ENCODE peak calls at places on chromosomes 12 and 14, in seven cellular contexts. One of them, this sample, is unnamed. For H3K9me3, the result is how much of the 10 kb centered on the place peaks cover.

GRCh38 chr12:6604254-6605029 is 2.7 kb downstream of the CHD4 start:
- DNase-seq in keratinocyte: no peak
- DNase-seq in vagina: no peak
- DNase-seq in right lobe of liver: peak
- DNase-seq in WERI-Rb-1: no peak
- DNase-seq in AG04450: no peak
- DNase-seq in adrenal gland: peak
- DNase-seq in this sample: no peak

GRCh38 chr12:76244298-76244697 is 103.9 kb downstream of the BBS10 start:
- DNase-seq in keratinocyte: no peak
- DNase-seq in AG04450: no peak
- DNase-seq in adrenal gland: no peak
- DNase-seq in right lobe of liver: no peak
- DNase-seq in vagina: no peak
- DNase-seq in WERI-Rb-1: no peak
- DNase-seq in this sample: no peak

GRCh38 chr12:19539836-19540235 is 100.5 kb downstream of the AEBP2 start:
- DNase-seq in right lobe of liver: no peak
- DNase-seq in vagina: no peak
- DNase-seq in adrenal gland: no peak
- DNase-seq in keratinocyte: no peak
- DNase-seq in AG04450: no peak
- DNase-seq in WERI-Rb-1: no peak
- DNase-seq in this sample: no peak

GRCh38 chr14:24260026-24260779 is 2.8 kb downstream of the TGM1 start:
- DNase-seq in AG04450: no peak
- DNase-seq in keratinocyte: no peak
- DNase-seq in WERI-Rb-1: no peak
- DNase-seq in adrenal gland: no peak
- DNase-seq in right lobe of liver: no peak
- DNase-seq in vagina: no peak
- DNase-seq in this sample: no peak

GRCh38 chr14:69612759-69613145 is 1.4 kb downstream of the SUSD6 start:
- DNase-seq in right lobe of liver: no peak
- DNase-seq in AG04450: no peak
- DNase-seq in vagina: no peak
- DNase-seq in adrenal gland: no peak
- DNase-seq in keratinocyte: no peak
- DNase-seq in WERI-Rb-1: no peak
- DNase-seq in this sample: no peak

GRCh38 chr12:19409376-19409775 is 29.9 kb upstream of the AEBP2 start:
- DNase-seq in keratinocyte: no peak
- DNase-seq in WERI-Rb-1: no peak
- DNase-seq in AG04450: no peak
- DNase-seq in right lobe of liver: no peak
- DNase-seq in adrenal gland: no peak
- DNase-seq in vagina: no peak
- DNase-seq in this sample: no peak

GRCh38 chr12:109775172-109775881 is 57.9 kb downstream of the TRPV4 start:
- DNase-seq in vagina: no peak
- DNase-seq in AG04450: peak
- DNase-seq in WERI-Rb-1: peak
- DNase-seq in adrenal gland: peak
- DNase-seq in right lobe of liver: peak
- DNase-seq in keratinocyte: no peak
- DNase-seq in this sample: peak

GRCh38 chr12:15700595-15700994 is 88.6 kb downstream of the EPS8 start:
- DNase-seq in right lobe of liver: no peak
- DNase-seq in vagina: no peak
- DNase-seq in adrenal gland: no peak
- DNase-seq in AG04450: peak
- DNase-seq in WERI-Rb-1: no peak
- DNase-seq in keratinocyte: peak
- DNase-seq in this sample: no peak

GRCh38 chr14:43198465-43198864 is 1308.6 kb downstream of the FSCB start:
- DNase-seq in vagina: no peak
- DNase-seq in right lobe of liver: no peak
- DNase-seq in AG04450: no peak
- DNase-seq in adrenal gland: no peak
- DNase-seq in keratinocyte: no peak
- DNase-seq in WERI-Rb-1: no peak
- DNase-seq in this sample: no peak

GRCh38 chr14:69675246-69675583 is 63.8 kb downstream of the SUSD6 start:
- DNase-seq in right lobe of liver: no peak
- DNase-seq in WERI-Rb-1: no peak
- DNase-seq in AG04450: no peak
- DNase-seq in vagina: no peak
- DNase-seq in keratinocyte: no peak
- DNase-seq in adrenal gland: no peak
- DNase-seq in this sample: no peak

GRCh38 chr12:123421314-123421713 is 15.2 kb downstream of the RILPL2 start:
- DNase-seq in adrenal gland: no peak
- DNase-seq in vagina: no peak
- DNase-seq in AG04450: no peak
- DNase-seq in WERI-Rb-1: no peak
- DNase-seq in right lobe of liver: no peak
- DNase-seq in keratinocyte: no peak
- DNase-seq in this sample: no peak
- TF ChIP-seq CTCF in adrenal gland: no peak
- TF ChIP-seq CTCF in vagina: no peak
- TF ChIP-seq CTCF in AG04450: no peak
- TF ChIP-seq CTCF in WERI-Rb-1: peak
- TF ChIP-seq CTCF in right lobe of liver: no peak
- TF ChIP-seq CTCF in keratinocyte: no peak
- TF ChIP-seq CTCF in this sample: no peak

DNA sequence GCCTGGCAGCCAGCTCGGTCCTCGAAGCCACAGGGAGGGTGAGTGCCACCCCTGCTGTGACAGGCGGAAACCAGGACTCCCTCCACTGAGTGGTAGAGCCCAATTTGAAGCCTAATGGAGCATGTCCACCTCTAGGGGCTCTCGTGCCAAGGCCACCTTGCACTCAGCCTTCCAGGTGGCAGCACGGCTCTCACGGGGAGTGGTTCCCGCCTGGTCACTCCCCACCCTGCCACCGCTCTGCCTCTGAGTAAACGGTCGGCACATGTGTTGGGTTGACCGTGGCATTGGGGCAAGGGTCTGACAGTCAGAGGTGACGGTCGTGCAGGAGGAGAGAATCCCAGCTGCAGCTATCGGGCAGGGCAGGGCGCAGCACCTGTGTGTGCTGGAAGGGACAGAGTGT is 34.8 kb downstream of the IL31 start:
- DNase-seq in adrenal gland: no peak
- DNase-seq in WERI-Rb-1: no peak
- DNase-seq in right lobe of liver: no peak
- DNase-seq in AG04450: no peak
- DNase-seq in vagina: no peak
- DNase-seq in keratinocyte: no peak
- DNase-seq in this sample: no peak
- H3K9me3 ChIP-seq in adrenal gland: under half
- H3K9me3 ChIP-seq in WERI-Rb-1: under half
- H3K9me3 ChIP-seq in right lobe of liver: under half
- H3K9me3 ChIP-seq in AG04450: under half
- H3K9me3 ChIP-seq in vagina: under half
- H3K9me3 ChIP-seq in keratinocyte: under half
- H3K9me3 ChIP-seq in this sample: under half

GRCh38 chr14:101383737-101384338 is 177.5 kb upstream of the DIO3 start:
- DNase-seq in right lobe of liver: no peak
- DNase-seq in vagina: no peak
- DNase-seq in AG04450: no peak
- DNase-seq in adrenal gland: no peak
- DNase-seq in WERI-Rb-1: no peak
- DNase-seq in keratinocyte: no peak
- DNase-seq in this sample: no peak

GRCh38 chr14:101377069-101377468 is 184.2 kb upstream of the DIO3 start:
- DNase-seq in adrenal gland: no peak
- DNase-seq in right lobe of liver: no peak
- DNase-seq in AG04450: no peak
- DNase-seq in keratinocyte: no peak
- DNase-seq in vagina: peak
- DNase-seq in WERI-Rb-1: no peak
- DNase-seq in this sample: no peak

GRCh38 chr14:101380512-101380911 is 180.8 kb upstream of the DIO3 start:
- DNase-seq in WERI-Rb-1: no peak
- DNase-seq in adrenal gland: no peak
- DNase-seq in AG04450: no peak
- DNase-seq in right lobe of liver: no peak
- DNase-seq in keratinocyte: no peak
- DNase-seq in vagina: peak
- DNase-seq in this sample: no peak

GRCh38 chr14:101379842-101380241 is 181.5 kb upstream of the DIO3 start:
- DNase-seq in adrenal gland: no peak
- DNase-seq in keratinocyte: no peak
- DNase-seq in right lobe of liver: no peak
- DNase-seq in vagina: no peak
- DNase-seq in AG04450: no peak
- DNase-seq in WERI-Rb-1: no peak
- DNase-seq in this sample: no peak

GRCh38 chr14:101380940-101381339 is 180.4 kb upstream of the DIO3 start:
- DNase-seq in keratinocyte: no peak
- DNase-seq in right lobe of liver: no peak
- DNase-seq in AG04450: no peak
- DNase-seq in WERI-Rb-1: no peak
- DNase-seq in vagina: no peak
- DNase-seq in adrenal gland: no peak
- DNase-seq in this sample: no peak
- TF ChIP-seq CTCF in keratinocyte: no peak
- TF ChIP-seq CTCF in right lobe of liver: no peak
- TF ChIP-seq CTCF in AG04450: no peak
- TF ChIP-seq CTCF in WERI-Rb-1: no peak
- TF ChIP-seq CTCF in vagina: no peak
- TF ChIP-seq CTCF in adrenal gland: no peak
- TF ChIP-seq CTCF in this sample: no peak

GRCh38 chr12:54207539-54208267 is 18.9 kb upstream of the SMUG1 start:
- DNase-seq in adrenal gland: peak
- DNase-seq in right lobe of liver: peak
- DNase-seq in keratinocyte: no peak
- DNase-seq in vagina: no peak
- DNase-seq in AG04450: no peak
- DNase-seq in WERI-Rb-1: peak
- DNase-seq in this sample: peak
- H3K9me3 ChIP-seq in adrenal gland: under half
- H3K9me3 ChIP-seq in right lobe of liver: under half
- H3K9me3 ChIP-seq in keratinocyte: under half
- H3K9me3 ChIP-seq in vagina: under half
- H3K9me3 ChIP-seq in AG04450: under half
- H3K9me3 ChIP-seq in WERI-Rb-1: under half
- H3K9me3 ChIP-seq in this sample: under half

GRCh38 chr14:85987292-85987691 is 457.3 kb downstream of the FLRT2 start:
- DNase-seq in adrenal gland: no peak
- DNase-seq in vagina: no peak
- DNase-seq in AG04450: no peak
- DNase-seq in right lobe of liver: no peak
- DNase-seq in WERI-Rb-1: no peak
- DNase-seq in keratinocyte: no peak
- DNase-seq in this sample: no peak
- TF ChIP-seq CTCF in adrenal gland: no peak
- TF ChIP-seq CTCF in vagina: no peak
- TF ChIP-seq CTCF in AG04450: no peak
- TF ChIP-seq CTCF in right lobe of liver: peak
- TF ChIP-seq CTCF in WERI-Rb-1: no peak
- TF ChIP-seq CTCF in keratinocyte: no peak
- TF ChIP-seq CTCF in this sample: no peak

GRCh38 chr12:34209259-34209835 is 187.1 kb downstream of the ALG10 start:
- DNase-seq in right lobe of liver: no peak
- DNase-seq in adrenal gland: no peak
- DNase-seq in WERI-Rb-1: no peak
- DNase-seq in AG04450: no peak
- DNase-seq in keratinocyte: no peak
- DNase-seq in vagina: peak
- DNase-seq in this sample: no peak

GRCh38 chr12:34207858-34208257 is 185.6 kb downstream of the ALG10 start:
- DNase-seq in keratinocyte: no peak
- DNase-seq in adrenal gland: no peak
- DNase-seq in WERI-Rb-1: no peak
- DNase-seq in right lobe of liver: no peak
- DNase-seq in AG04450: no peak
- DNase-seq in vagina: peak
- DNase-seq in this sample: no peak

GRCh38 chr12:34210183-34210582 is 187.9 kb downstream of the ALG10 start:
- DNase-seq in right lobe of liver: no peak
- DNase-seq in WERI-Rb-1: no peak
- DNase-seq in adrenal gland: no peak
- DNase-seq in AG04450: no peak
- DNase-seq in keratinocyte: no peak
- DNase-seq in vagina: peak
- DNase-seq in this sample: no peak

GRCh38 chr12:34210689-34211530 is 188.6 kb downstream of the ALG10 start:
- DNase-seq in right lobe of liver: no peak
- DNase-seq in WERI-Rb-1: no peak
- DNase-seq in keratinocyte: no peak
- DNase-seq in adrenal gland: no peak
- DNase-seq in AG04450: no peak
- DNase-seq in vagina: peak
- DNase-seq in this sample: no peak

GRCh38 chr12:34208331-34209258 is 186.3 kb downstream of the ALG10 start:
- DNase-seq in keratinocyte: no peak
- DNase-seq in adrenal gland: no peak
- DNase-seq in right lobe of liver: no peak
- DNase-seq in WERI-Rb-1: no peak
- DNase-seq in vagina: peak
- DNase-seq in AG04450: no peak
- DNase-seq in this sample: no peak
- H3K9me3 ChIP-seq in keratinocyte: under half
- H3K9me3 ChIP-seq in adrenal gland: under half
- H3K9me3 ChIP-seq in right lobe of liver: under half
- H3K9me3 ChIP-seq in WERI-Rb-1: under half
- H3K9me3 ChIP-seq in vagina: under half
- H3K9me3 ChIP-seq in AG04450: half or more
- H3K9me3 ChIP-seq in this sample: under half

This sample was measured in uterus.